ENCODE peak calls at places on chromosome 16, in five cellular contexts. One of them, this sample, is unnamed.

GRCh38 chr16:52398491-52398960 is 148.4 kb downstream of the TOX3 start:
- DNase-seq in SK-MEL-5: no peak
- DNase-seq in activated CD8-positive, alpha-beta T cell treated with anti-CD3 and anti-CD28 coated beads, Interleukin-2, amount 10 ng/mL, durations not matched to agents 7 days and 5 days: no peak
- DNase-seq in activated T-helper 1 cell treated with Interleukin-2 at 50 U/mL for 16 hours: no peak
- DNase-seq in A673: no peak
- DNase-seq in this sample: no peak

GRCh38 chr16:4217246-4218131 is 24.4 kb downstream of the SRL start:
- DNase-seq in activated CD8-positive, alpha-beta T cell treated with anti-CD3 and anti-CD28 coated beads, Interleukin-2, amount 10 ng/mL, durations not matched to agents 7 days and 5 days: no peak
- DNase-seq in SK-MEL-5: no peak
- DNase-seq in activated T-helper 1 cell treated with Interleukin-2 at 50 U/mL for 16 hours: no peak
- DNase-seq in A673: peak; percentile 56
- DNase-seq in this sample: peak; percentile 75

GRCh38 chr16:1985466-1986150 is 1.6 kb downstream of the GFER start:
- DNase-seq in SK-MEL-5: no peak
- DNase-seq in activated CD8-positive, alpha-beta T cell treated with anti-CD3 and anti-CD28 coated beads, Interleukin-2, amount 10 ng/mL, durations not matched to agents 7 days and 5 days: no peak
- DNase-seq in A673: no peak
- DNase-seq in activated T-helper 1 cell treated with Interleukin-2 at 50 U/mL for 16 hours: no peak
- DNase-seq in this sample: no peak

GRCh38 chr16:79484237-79484636 is 116.3 kb downstream of the MAF start:
- DNase-seq in A673: no peak
- DNase-seq in activated CD8-positive, alpha-beta T cell treated with anti-CD3 and anti-CD28 coated beads, Interleukin-2, amount 10 ng/mL, durations not matched to agents 7 days and 5 days: no peak
- DNase-seq in SK-MEL-5: no peak
- DNase-seq in activated T-helper 1 cell treated with Interleukin-2 at 50 U/mL for 16 hours: no peak
- DNase-seq in this sample: no peak

GRCh38 chr16:28000314-28000713 is 63.2 kb downstream of the GSG1L start:
- DNase-seq in SK-MEL-5: no peak
- DNase-seq in activated T-helper 1 cell treated with Interleukin-2 at 50 U/mL for 16 hours: no peak
- DNase-seq in A673: no peak
- DNase-seq in activated CD8-positive, alpha-beta T cell treated with anti-CD3 and anti-CD28 coated beads, Interleukin-2, amount 10 ng/mL, durations not matched to agents 7 days and 5 days: no peak
- DNase-seq in this sample: no peak

GRCh38 chr16:56824335-56824734 is 40.7 kb upstream of the SLC12A3 start:
- DNase-seq in A673: peak; percentile 31
- DNase-seq in SK-MEL-5: peak; percentile 85
- DNase-seq in activated CD8-positive, alpha-beta T cell treated with anti-CD3 and anti-CD28 coated beads, Interleukin-2, amount 10 ng/mL, durations not matched to agents 7 days and 5 days: no peak
- DNase-seq in activated T-helper 1 cell treated with Interleukin-2 at 50 U/mL for 16 hours: no peak
- DNase-seq in this sample: peak; percentile 30

GRCh38 chr16:25177831-25178688 is 38.7 kb upstream of the AQP8 start:
- DNase-seq in activated T-helper 1 cell treated with Interleukin-2 at 50 U/mL for 16 hours: no peak
- DNase-seq in activated CD8-positive, alpha-beta T cell treated with anti-CD3 and anti-CD28 coated beads, Interleukin-2, amount 10 ng/mL, durations not matched to agents 7 days and 5 days: no peak
- DNase-seq in A673: no peak
- DNase-seq in SK-MEL-5: no peak
- DNase-seq in this sample: no peak

GRCh38 chr16:19835989-19836421 is 48.6 kb downstream of the GPRC5B start:
- DNase-seq in activated T-helper 1 cell treated with Interleukin-2 at 50 U/mL for 16 hours: no peak
- DNase-seq in SK-MEL-5: no peak
- DNase-seq in A673: no peak
- DNase-seq in activated CD8-positive, alpha-beta T cell treated with anti-CD3 and anti-CD28 coated beads, Interleukin-2, amount 10 ng/mL, durations not matched to agents 7 days and 5 days: no peak
- DNase-seq in this sample: no peak

GRCh38 chr16:57822861-57823260 is 20.6 kb upstream of the KIFC3 start:
- DNase-seq in activated CD8-positive, alpha-beta T cell treated with anti-CD3 and anti-CD28 coated beads, Interleukin-2, amount 10 ng/mL, durations not matched to agents 7 days and 5 days: no peak
- DNase-seq in activated T-helper 1 cell treated with Interleukin-2 at 50 U/mL for 16 hours: no peak
- DNase-seq in SK-MEL-5: no peak
- DNase-seq in A673: no peak
- DNase-seq in this sample: no peak

GRCh38 chr16:19555938-19556778 is 655 bp downstream of the VPS35L start:
- DNase-seq in activated T-helper 1 cell treated with Interleukin-2 at 50 U/mL for 16 hours: no peak
- DNase-seq in A673: peak; percentile 61
- DNase-seq in activated CD8-positive, alpha-beta T cell treated with anti-CD3 and anti-CD28 coated beads, Interleukin-2, amount 10 ng/mL, durations not matched to agents 7 days and 5 days: peak; percentile 35
- DNase-seq in SK-MEL-5: peak; percentile 94
- DNase-seq in this sample: peak; percentile 23

GRCh38 chr16:69613283-69614154 is 47.8 kb downstream of the NFAT5 start:
- DNase-seq in A673: no peak
- DNase-seq in activated CD8-positive, alpha-beta T cell treated with anti-CD3 and anti-CD28 coated beads, Interleukin-2, amount 10 ng/mL, durations not matched to agents 7 days and 5 days: no peak
- DNase-seq in SK-MEL-5: no peak
- DNase-seq in activated T-helper 1 cell treated with Interleukin-2 at 50 U/mL for 16 hours: no peak
- DNase-seq in this sample: no peak

GRCh38 chr16:87757841-87758426 is 7.9 kb downstream of the KLHDC4 start:
- DNase-seq in A673: no peak
- DNase-seq in activated CD8-positive, alpha-beta T cell treated with anti-CD3 and anti-CD28 coated beads, Interleukin-2, amount 10 ng/mL, durations not matched to agents 7 days and 5 days: no peak
- DNase-seq in SK-MEL-5: no peak
- DNase-seq in activated T-helper 1 cell treated with Interleukin-2 at 50 U/mL for 16 hours: no peak
- DNase-seq in this sample: no peak

GRCh38 chr16:89811321-89811720 is 5.1 kb downstream of the FANCA start:
- DNase-seq in SK-MEL-5: no peak
- DNase-seq in activated CD8-positive, alpha-beta T cell treated with anti-CD3 and anti-CD28 coated beads, Interleukin-2, amount 10 ng/mL, durations not matched to agents 7 days and 5 days: no peak
- DNase-seq in A673: no peak
- DNase-seq in activated T-helper 1 cell treated with Interleukin-2 at 50 U/mL for 16 hours: no peak
- DNase-seq in this sample: no peak

GRCh38 chr16:57906385-57907316 is 64.3 kb downstream of the CNGB1 start:
- DNase-seq in activated T-helper 1 cell treated with Interleukin-2 at 50 U/mL for 16 hours: no peak
- DNase-seq in SK-MEL-5: no peak
- DNase-seq in A673: no peak
- DNase-seq in activated CD8-positive, alpha-beta T cell treated with anti-CD3 and anti-CD28 coated beads, Interleukin-2, amount 10 ng/mL, durations not matched to agents 7 days and 5 days: peak; percentile 47
- DNase-seq in this sample: no peak

GRCh38 chr16:28537076-28537475 is 1.7 kb downstream of the NUPR1 start:
- DNase-seq in activated T-helper 1 cell treated with Interleukin-2 at 50 U/mL for 16 hours: no peak
- DNase-seq in SK-MEL-5: no peak
- DNase-seq in activated CD8-positive, alpha-beta T cell treated with anti-CD3 and anti-CD28 coated beads, Interleukin-2, amount 10 ng/mL, durations not matched to agents 7 days and 5 days: no peak
- DNase-seq in A673: no peak
- DNase-seq in this sample: no peak

GRCh38 chr16:65936096-65936495 is 430.4 kb upstream of the CDH5 start:
- DNase-seq in activated CD8-positive, alpha-beta T cell treated with anti-CD3 and anti-CD28 coated beads, Interleukin-2, amount 10 ng/mL, durations not matched to agents 7 days and 5 days: no peak
- DNase-seq in A673: no peak
- DNase-seq in SK-MEL-5: no peak
- DNase-seq in activated T-helper 1 cell treated with Interleukin-2 at 50 U/mL for 16 hours: no peak
- DNase-seq in this sample: no peak

GRCh38 chr16:10990378-10990777 is 46.0 kb downstream of the CLEC16A start:
- DNase-seq in SK-MEL-5: no peak
- DNase-seq in activated CD8-positive, alpha-beta T cell treated with anti-CD3 and anti-CD28 coated beads, Interleukin-2, amount 10 ng/mL, durations not matched to agents 7 days and 5 days: no peak
- DNase-seq in activated T-helper 1 cell treated with Interleukin-2 at 50 U/mL for 16 hours: no peak
- DNase-seq in A673: no peak
- DNase-seq in this sample: no peak

GRCh38 chr16:55487048-55487803 is 8.2 kb downstream of the MMP2 start:
- DNase-seq in activated T-helper 1 cell treated with Interleukin-2 at 50 U/mL for 16 hours: no peak
- DNase-seq in A673: no peak
- DNase-seq in activated CD8-positive, alpha-beta T cell treated with anti-CD3 and anti-CD28 coated beads, Interleukin-2, amount 10 ng/mL, durations not matched to agents 7 days and 5 days: no peak
- DNase-seq in SK-MEL-5: no peak
- DNase-seq in this sample: no peak

GRCh38 chr16:88194397-88195020 is 188.2 kb upstream of the ZNF469 start:
- DNase-seq in SK-MEL-5: no peak
- DNase-seq in A673: no peak
- DNase-seq in activated CD8-positive, alpha-beta T cell treated with anti-CD3 and anti-CD28 coated beads, Interleukin-2, amount 10 ng/mL, durations not matched to agents 7 days and 5 days: no peak
- DNase-seq in activated T-helper 1 cell treated with Interleukin-2 at 50 U/mL for 16 hours: no peak
- DNase-seq in this sample: no peak

GRCh38 chr16:30698816-30699614 is at the start of gene SRCAP:
- DNase-seq in activated CD8-positive, alpha-beta T cell treated with anti-CD3 and anti-CD28 coated beads, Interleukin-2, amount 10 ng/mL, durations not matched to agents 7 days and 5 days: peak; percentile 91
- DNase-seq in activated T-helper 1 cell treated with Interleukin-2 at 50 U/mL for 16 hours: peak; percentile 73
- DNase-seq in SK-MEL-5: peak; percentile 78
- DNase-seq in A673: peak; percentile 95
- DNase-seq in this sample: peak; percentile 85

GRCh38 chr16:86604436-86605220 is 26.3 kb downstream of the FOXL1 start:
- DNase-seq in SK-MEL-5: no peak
- DNase-seq in A673: no peak
- DNase-seq in activated T-helper 1 cell treated with Interleukin-2 at 50 U/mL for 16 hours: peak; percentile 20
- DNase-seq in activated CD8-positive, alpha-beta T cell treated with anti-CD3 and anti-CD28 coated beads, Interleukin-2, amount 10 ng/mL, durations not matched to agents 7 days and 5 days: peak; percentile 55
- DNase-seq in this sample: no peak

GRCh38 chr16:22220714-22221113 is 14.6 kb downstream of the EEF2K start:
- DNase-seq in activated CD8-positive, alpha-beta T cell treated with anti-CD3 and anti-CD28 coated beads, Interleukin-2, amount 10 ng/mL, durations not matched to agents 7 days and 5 days: no peak
- DNase-seq in activated T-helper 1 cell treated with Interleukin-2 at 50 U/mL for 16 hours: no peak
- DNase-seq in SK-MEL-5: no peak
- DNase-seq in A673: no peak
- DNase-seq in this sample: peak; percentile 67

GRCh38 chr16:88468289-88469129 is 15.4 kb downstream of the ZFPM1 start:
- DNase-seq in A673: peak; percentile 80
- DNase-seq in activated T-helper 1 cell treated with Interleukin-2 at 50 U/mL for 16 hours: no peak
- DNase-seq in activated CD8-positive, alpha-beta T cell treated with anti-CD3 and anti-CD28 coated beads, Interleukin-2, amount 10 ng/mL, durations not matched to agents 7 days and 5 days: no peak
- DNase-seq in SK-MEL-5: peak; percentile 62
- DNase-seq in this sample: peak; percentile 79

GRCh38 chr16:20676268-20676828 is 21.1 kb downstream of the ACSM1 start:
- DNase-seq in A673: no peak
- DNase-seq in activated CD8-positive, alpha-beta T cell treated with anti-CD3 and anti-CD28 coated beads, Interleukin-2, amount 10 ng/mL, durations not matched to agents 7 days and 5 days: no peak
- DNase-seq in SK-MEL-5: no peak
- DNase-seq in activated T-helper 1 cell treated with Interleukin-2 at 50 U/mL for 16 hours: no peak
- DNase-seq in this sample: no peak

GRCh38 chr16:69476920-69477418 is 52.5 kb downstream of the CYB5B start:
- DNase-seq in SK-MEL-5: peak; percentile 25
- DNase-seq in activated CD8-positive, alpha-beta T cell treated with anti-CD3 and anti-CD28 coated beads, Interleukin-2, amount 10 ng/mL, durations not matched to agents 7 days and 5 days: no peak
- DNase-seq in activated T-helper 1 cell treated with Interleukin-2 at 50 U/mL for 16 hours: no peak
- DNase-seq in A673: peak; percentile 67
- DNase-seq in this sample: no peak

GRCh38 chr16:77157773-77158172 is 33.2 kb upstream of the MON1B start:
- DNase-seq in activated T-helper 1 cell treated with Interleukin-2 at 50 U/mL for 16 hours: no peak
- DNase-seq in activated CD8-positive, alpha-beta T cell treated with anti-CD3 and anti-CD28 coated beads, Interleukin-2, amount 10 ng/mL, durations not matched to agents 7 days and 5 days: no peak
- DNase-seq in A673: no peak
- DNase-seq in SK-MEL-5: no peak
- DNase-seq in this sample: no peak

GRCh38 chr16:19879241-19879792 is 5.3 kb downstream of the GPRC5B start:
- DNase-seq in SK-MEL-5: no peak
- DNase-seq in activated CD8-positive, alpha-beta T cell treated with anti-CD3 and anti-CD28 coated beads, Interleukin-2, amount 10 ng/mL, durations not matched to agents 7 days and 5 days: no peak
- DNase-seq in A673: no peak
- DNase-seq in activated T-helper 1 cell treated with Interleukin-2 at 50 U/mL for 16 hours: no peak
- DNase-seq in this sample: peak; percentile 30

GRCh38 chr16:80656731-80657150 is 115.9 kb downstream of the DYNLRB2 start:
- DNase-seq in activated T-helper 1 cell treated with Interleukin-2 at 50 U/mL for 16 hours: no peak
- DNase-seq in A673: no peak
- DNase-seq in activated CD8-positive, alpha-beta T cell treated with anti-CD3 and anti-CD28 coated beads, Interleukin-2, amount 10 ng/mL, durations not matched to agents 7 days and 5 days: peak; percentile 41
- DNase-seq in SK-MEL-5: no peak
- DNase-seq in this sample: no peak

GRCh38 chr16:11118479-11118878 is 137.5 kb downstream of the SOCS1 start:
- DNase-seq in activated T-helper 1 cell treated with Interleukin-2 at 50 U/mL for 16 hours: no peak
- DNase-seq in activated CD8-positive, alpha-beta T cell treated with anti-CD3 and anti-CD28 coated beads, Interleukin-2, amount 10 ng/mL, durations not matched to agents 7 days and 5 days: no peak
- DNase-seq in SK-MEL-5: no peak
- DNase-seq in A673: no peak
- DNase-seq in this sample: no peak

GRCh38 chr16:86026916-86027315 is 128.0 kb downstream of the IRF8 start:
- DNase-seq in activated CD8-positive, alpha-beta T cell treated with anti-CD3 and anti-CD28 coated beads, Interleukin-2, amount 10 ng/mL, durations not matched to agents 7 days and 5 days: no peak
- DNase-seq in SK-MEL-5: no peak
- DNase-seq in A673: no peak
- DNase-seq in activated T-helper 1 cell treated with Interleukin-2 at 50 U/mL for 16 hours: no peak
- DNase-seq in this sample: no peak

GRCh38 chr16:87172632-87173031 is 144.6 kb downstream of the C16orf95 start:
- DNase-seq in SK-MEL-5: peak; percentile 23
- DNase-seq in A673: no peak
- DNase-seq in activated CD8-positive, alpha-beta T cell treated with anti-CD3 and anti-CD28 coated beads, Interleukin-2, amount 10 ng/mL, durations not matched to agents 7 days and 5 days: no peak
- DNase-seq in activated T-helper 1 cell treated with Interleukin-2 at 50 U/mL for 16 hours: no peak
- DNase-seq in this sample: no peak

GRCh38 chr16:70432304-70432799 is 6.5 kb downstream of the ST3GAL2 start:
- DNase-seq in A673: no peak
- DNase-seq in SK-MEL-5: no peak
- DNase-seq in activated CD8-positive, alpha-beta T cell treated with anti-CD3 and anti-CD28 coated beads, Interleukin-2, amount 10 ng/mL, durations not matched to agents 7 days and 5 days: no peak
- DNase-seq in activated T-helper 1 cell treated with Interleukin-2 at 50 U/mL for 16 hours: no peak
- DNase-seq in this sample: no peak

GRCh38 chr16:68235882-68236803 is at the start of gene ESRP2:
- DNase-seq in activated T-helper 1 cell treated with Interleukin-2 at 50 U/mL for 16 hours: peak; percentile 34
- DNase-seq in A673: no peak
- DNase-seq in SK-MEL-5: no peak
- DNase-seq in activated CD8-positive, alpha-beta T cell treated with anti-CD3 and anti-CD28 coated beads, Interleukin-2, amount 10 ng/mL, durations not matched to agents 7 days and 5 days: peak; percentile 51
- DNase-seq in this sample: no peak

This sample was measured in SJCRH30.